ENCODE peak calls at places on chromosomes 6 and 20, in four cellular contexts. One of them, this sample, is unnamed. For H3K4me1 and H3K36me3, the result is how much of the 10 kb centered on the place peaks cover.

GRCh38 chr6:27630727-27631613 is 158.1 kb upstream of the ZNF184 start:
- DNase-seq in psoas muscle: no peak
- DNase-seq in spleen: no peak
- DNase-seq in left ventricle myocardium inferior: no peak
- DNase-seq in this sample: peak

GRCh38 chr6:157690441-157691210 is 132.4 kb upstream of the SNX9 start:
- DNase-seq in psoas muscle: no peak
- DNase-seq in spleen: no peak
- DNase-seq in left ventricle myocardium inferior: no peak
- DNase-seq in this sample: no peak

GRCh38 chr6:29676981-29677601 is 3.9 kb downstream of the ZFP57 start:
- DNase-seq in psoas muscle: no peak
- DNase-seq in spleen: no peak
- DNase-seq in left ventricle myocardium inferior: no peak
- DNase-seq in this sample: no peak

GRCh38 chr6:111098597-111098996 is 11.3 kb downstream of the SLC16A10 start:
- DNase-seq in psoas muscle: no peak
- DNase-seq in spleen: no peak
- DNase-seq in left ventricle myocardium inferior: no peak
- DNase-seq in this sample: no peak

GRCh38 chr6:142735182-142735581 is 209.8 kb downstream of the HIVEP2 start:
- DNase-seq in psoas muscle: no peak
- DNase-seq in spleen: no peak
- DNase-seq in left ventricle myocardium inferior: no peak
- DNase-seq in this sample: peak

GRCh38 chr20:37007898-37008649 is 56.6 kb upstream of the SAMHD1 start:
- DNase-seq in psoas muscle: no peak
- DNase-seq in spleen: no peak
- DNase-seq in left ventricle myocardium inferior: no peak
- DNase-seq in this sample: peak

GRCh38 chr20:17667445-17667844 is 14.6 kb downstream of the RRBP1 start:
- DNase-seq in psoas muscle: no peak
- DNase-seq in spleen: no peak
- DNase-seq in left ventricle myocardium inferior: no peak
- DNase-seq in this sample: no peak

GRCh38 chr6:30171677-30172471 is 8.5 kb downstream of the TRIM15 start:
- DNase-seq in psoas muscle: no peak
- DNase-seq in spleen: no peak
- DNase-seq in left ventricle myocardium inferior: no peak
- DNase-seq in this sample: peak

GRCh38 chr6:144278659-144279314 is 6.3 kb upstream of the UTRN start:
- DNase-seq in psoas muscle: no peak
- DNase-seq in spleen: no peak
- DNase-seq in left ventricle myocardium inferior: no peak
- DNase-seq in this sample: no peak

GRCh38 chr6:14217728-14218637 is 100.4 kb downstream of the CD83 start:
- DNase-seq in psoas muscle: no peak
- DNase-seq in spleen: no peak
- DNase-seq in left ventricle myocardium inferior: no peak
- DNase-seq in this sample: no peak

GRCh38 chr6:26003102-26003694 is 40.6 kb downstream of the TRIM38 start:
- DNase-seq in psoas muscle: peak
- DNase-seq in spleen: no peak
- DNase-seq in left ventricle myocardium inferior: no peak
- DNase-seq in this sample: peak

GRCh38 chr20:48723308-48724264 is 104.2 kb downstream of the PREX1 start:
- DNase-seq in psoas muscle: no peak
- DNase-seq in spleen: peak
- DNase-seq in left ventricle myocardium inferior: no peak
- DNase-seq in this sample: peak

GRCh38 chr6:137975058-137975940 is 108.2 kb downstream of the TNFAIP3 start:
- DNase-seq in psoas muscle: no peak
- DNase-seq in spleen: no peak
- DNase-seq in left ventricle myocardium inferior: no peak
- DNase-seq in this sample: peak

GRCh38 chr6:141562801-141563763 is 569.6 kb upstream of the GJE1 start:
- DNase-seq in psoas muscle: peak
- DNase-seq in spleen: peak
- DNase-seq in left ventricle myocardium inferior: peak
- DNase-seq in this sample: peak

GRCh38 chr6:28010526-28010925 is 53.5 kb downstream of the OR2B6 start:
- DNase-seq in psoas muscle: no peak
- DNase-seq in spleen: no peak
- DNase-seq in left ventricle myocardium inferior: no peak
- DNase-seq in this sample: no peak

GRCh38 chr6:52707963-52708680 is 37.2 kb downstream of the TMEM14A start:
- DNase-seq in psoas muscle: no peak
- DNase-seq in spleen: no peak
- DNase-seq in left ventricle myocardium inferior: no peak
- DNase-seq in this sample: no peak

GRCh38 chr20:48702388-48703041 is 125.3 kb downstream of the PREX1 start:
- DNase-seq in psoas muscle: no peak
- DNase-seq in spleen: peak
- DNase-seq in left ventricle myocardium inferior: no peak
- DNase-seq in this sample: no peak

GRCh38 chr6:135211306-135211702 is 30.2 kb downstream of the MYB start:
- DNase-seq in psoas muscle: no peak
- DNase-seq in spleen: no peak
- DNase-seq in left ventricle myocardium inferior: no peak
- DNase-seq in this sample: peak

GRCh38 chr6:157047328-157047727 is 270.1 kb downstream of the ARID1B start:
- DNase-seq in psoas muscle: no peak
- DNase-seq in spleen: no peak
- DNase-seq in left ventricle myocardium inferior: no peak
- DNase-seq in this sample: no peak

GRCh38 chr6:7053125-7053784 is 54.5 kb upstream of the RREB1 start:
- DNase-seq in psoas muscle: no peak
- DNase-seq in spleen: no peak
- DNase-seq in left ventricle myocardium inferior: no peak
- DNase-seq in this sample: no peak

GRCh38 chr6:34888441-34888820 is 589 bp upstream of the TAF11 start:
- DNase-seq in psoas muscle: no peak
- DNase-seq in spleen: no peak
- DNase-seq in left ventricle myocardium inferior: no peak
- DNase-seq in this sample: no peak

GRCh38 chr20:50987493-50988210 is 29.0 kb downstream of the MOCS3 start:
- DNase-seq in psoas muscle: peak
- DNase-seq in spleen: no peak
- DNase-seq in left ventricle myocardium inferior: no peak
- DNase-seq in this sample: peak

GRCh38 chr6:33428891-33429744 is 9.3 kb downstream of the SYNGAP1 start:
- DNase-seq in psoas muscle: no peak
- DNase-seq in spleen: no peak
- DNase-seq in left ventricle myocardium inferior: no peak
- DNase-seq in this sample: no peak
- H3K4me1 ChIP-seq in psoas muscle: under half
- H3K4me1 ChIP-seq in spleen: half or more
- H3K4me1 ChIP-seq in left ventricle myocardium inferior: half or more
- H3K4me1 ChIP-seq in this sample: under half

GRCh38 chr20:35017099-35017835 is 61.6 kb downstream of the MYH7B start:
- DNase-seq in psoas muscle: no peak
- DNase-seq in spleen: no peak
- DNase-seq in left ventricle myocardium inferior: no peak
- DNase-seq in this sample: no peak
- H3K36me3 ChIP-seq in psoas muscle: half or more
- H3K36me3 ChIP-seq in spleen: half or more
- H3K36me3 ChIP-seq in left ventricle myocardium inferior: half or more
- H3K36me3 ChIP-seq in this sample: half or more

GRCh38 chr6:98292812-98293211 is 541.6 kb upstream of the POU3F2 start:
- DNase-seq in psoas muscle: no peak
- DNase-seq in spleen: no peak
- DNase-seq in left ventricle myocardium inferior: no peak
- DNase-seq in this sample: no peak

GRCh38 chr6:98286620-98287019 is 547.8 kb upstream of the POU3F2 start:
- DNase-seq in psoas muscle: no peak
- DNase-seq in spleen: no peak
- DNase-seq in left ventricle myocardium inferior: no peak
- DNase-seq in this sample: no peak

GRCh38 chr6:98287876-98288275 is 546.5 kb upstream of the POU3F2 start:
- DNase-seq in psoas muscle: no peak
- DNase-seq in spleen: no peak
- DNase-seq in left ventricle myocardium inferior: no peak
- DNase-seq in this sample: no peak
- H3K4me1 ChIP-seq in psoas muscle: under half
- H3K4me1 ChIP-seq in spleen: under half
- H3K4me1 ChIP-seq in left ventricle myocardium inferior: under half
- H3K4me1 ChIP-seq in this sample: under half

GRCh38 chr6:44135875-44136274 is 8.5 kb downstream of the TMEM63B start:
- DNase-seq in psoas muscle: no peak
- DNase-seq in spleen: peak
- DNase-seq in left ventricle myocardium inferior: no peak
- DNase-seq in this sample: no peak

GRCh38 chr6:44142835-44143234 is 15.5 kb downstream of the TMEM63B start:
- DNase-seq in psoas muscle: no peak
- DNase-seq in spleen: peak
- DNase-seq in left ventricle myocardium inferior: no peak
- DNase-seq in this sample: no peak

GRCh38 chr6:44138717-44139350 is 11.5 kb downstream of the TMEM63B start:
- DNase-seq in psoas muscle: no peak
- DNase-seq in spleen: peak
- DNase-seq in left ventricle myocardium inferior: no peak
- DNase-seq in this sample: no peak

GRCh38 chr6:44135173-44135748 is 7.9 kb downstream of the TMEM63B start:
- DNase-seq in psoas muscle: no peak
- DNase-seq in spleen: no peak
- DNase-seq in left ventricle myocardium inferior: no peak
- DNase-seq in this sample: no peak

GRCh38 chr6:44139351-44139743 is 12.0 kb downstream of the TMEM63B start:
- DNase-seq in psoas muscle: no peak
- DNase-seq in spleen: peak
- DNase-seq in left ventricle myocardium inferior: no peak
- DNase-seq in this sample: no peak
- H3K36me3 ChIP-seq in psoas muscle: half or more
- H3K36me3 ChIP-seq in spleen: under half
- H3K36me3 ChIP-seq in left ventricle myocardium inferior: half or more
- H3K36me3 ChIP-seq in this sample: half or more

DNA sequence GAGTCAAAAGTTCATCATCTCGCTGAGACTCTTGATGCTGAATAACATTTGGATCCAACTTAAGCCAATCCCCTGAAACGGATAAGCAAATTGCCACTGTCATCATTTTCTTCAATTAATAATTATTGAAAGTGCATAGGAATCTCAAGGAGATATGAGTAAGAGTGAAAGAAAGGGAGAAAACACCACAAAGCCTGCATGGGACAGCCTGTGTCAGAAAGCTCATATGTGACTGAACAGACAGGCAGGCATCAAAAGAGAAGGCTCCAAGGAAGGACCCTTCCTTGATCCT is 13.3 kb downstream of the ATXN1 start:
- DNase-seq in psoas muscle: no peak
- DNase-seq in spleen: no peak
- DNase-seq in left ventricle myocardium inferior: no peak
- DNase-seq in this sample: no peak
- H3K4me1 ChIP-seq in psoas muscle: half or more
- H3K4me1 ChIP-seq in spleen: half or more
- H3K4me1 ChIP-seq in left ventricle myocardium inferior: half or more
- H3K4me1 ChIP-seq in this sample: under half

GRCh38 chr6:36913082-36913481 is 27.3 kb downstream of the C6orf89 start:
- DNase-seq in psoas muscle: no peak
- DNase-seq in spleen: no peak
- DNase-seq in left ventricle myocardium inferior: no peak
- DNase-seq in this sample: no peak
- H3K36me3 ChIP-seq in psoas muscle: half or more
- H3K36me3 ChIP-seq in spleen: under half
- H3K36me3 ChIP-seq in left ventricle myocardium inferior: half or more
- H3K36me3 ChIP-seq in this sample: under half

GRCh38 chr20:25257756-25258462 is 10.0 kb downstream of the PYGB start:
- DNase-seq in psoas muscle: no peak
- DNase-seq in spleen: no peak
- DNase-seq in left ventricle myocardium inferior: no peak
- DNase-seq in this sample: no peak
- H3K4me1 ChIP-seq in psoas muscle: under half
- H3K4me1 ChIP-seq in spleen: under half
- H3K4me1 ChIP-seq in left ventricle myocardium inferior: half or more
- H3K4me1 ChIP-seq in this sample: under half